ENCODE peak calls at places on chromosomes 13 and 19, in seven cellular contexts. L is breast epithelium, D is stomach, Q is HCT116, Y is transverse colon, M is suprapubic skin, S is endothelial cell of umbilical vein. W is an unnamed sample.
A peak's percentile ranks its signal among the peaks of the same experiment; 100 is the strongest.

GRCh38 chr13:85148009-85148408 is 651.2 kb downstream of the SLITRK6 start:
- DNase-seq in D (no peak), M (no peak), Q (no peak), Y (no peak), L (no peak), S (peak; percentile 2), W (no peak)

GRCh38 chr13:40442826-40443225 is 223.6 kb downstream of the FOXO1 start:
- DNase-seq in L (no peak), D (no peak), M (no peak), Q (no peak), S (no peak), Y (no peak), W (no peak)

GRCh38 chr13:40061466-40062450 is 406.3 kb downstream of the COG6 start:
- DNase-seq in Y (no peak), S (no peak), Q (no peak), L (no peak), M (no peak), D (no peak), W (no peak)

GRCh38 chr19:54114340-54114826 is 1.1 kb downstream of the TFPT start:
- DNase-seq in Y (peak; percentile 46), Q (no peak), D (peak; percentile 48), S (peak; percentile 31), L (no peak), M (no peak), W (peak; percentile 90)

GRCh38 chr19:7280940-7281666 is 13.1 kb downstream of the INSR start:
- DNase-seq in L (no peak), S (no peak), D (no peak), Y (no peak), M (no peak), Q (no peak), W (no peak)

GRCh38 chr13:67299072-67299635 is 69.0 kb upstream of the PCDH9 start:
- DNase-seq in D (no peak), L (no peak), Q (no peak), S (peak; percentile 37), M (no peak), Y (no peak), W (no peak)

GRCh38 chr13:97307544-97307881 is 85.4 kb downstream of the MBNL2 start:
- DNase-seq in Y (no peak), S (no peak), Q (no peak), D (no peak), L (no peak), M (no peak), W (no peak)

GRCh38 chr19:39701291-39701690 is 3.0 kb upstream of the LGALS14 start:
- DNase-seq in M (no peak), Y (no peak), S (no peak), L (no peak), Q (no peak), D (no peak), W (no peak)

GRCh38 chr19:8332976-8333770 is 9.9 kb downstream of the KANK3 start:
- DNase-seq in Q (no peak), L (no peak), Y (no peak), D (no peak), S (no peak), M (no peak), W (peak; percentile 62)

GRCh38 chr19:41019346-41019745 is 28.3 kb downstream of the CYP2B6 start:
- DNase-seq in Q (no peak), Y (no peak), D (no peak), L (no peak), S (no peak), M (no peak), W (no peak)

GRCh38 chr19:49437231-49437630 is 4.1 kb downstream of the SLC17A7 start:
- DNase-seq in Q (no peak), L (no peak), S (no peak), D (no peak), M (no peak), Y (no peak), W (no peak)

GRCh38 chr19:46392252-46392801 is 21.0 kb downstream of the CCDC8 start:
- DNase-seq in D (no peak), S (no peak), M (peak; percentile 59), L (no peak), Y (no peak), Q (no peak), W (peak; percentile 65)

GRCh38 chr19:18227781-18228271 is 1.6 kb upstream of the PDE4C start:
- DNase-seq in M (no peak), L (no peak), S (no peak), Q (no peak), Y (no peak), D (no peak), W (no peak)

GRCh38 chr13:33869005-33869404 is 51.1 kb downstream of the RFC3 start:
- DNase-seq in D (no peak), M (no peak), S (no peak), L (no peak), Y (no peak), Q (no peak), W (no peak)

GRCh38 chr13:40502236-40502635 is 164.2 kb downstream of the FOXO1 start:
- DNase-seq in L (no peak), S (no peak), Y (no peak), M (no peak), Q (no peak), D (no peak), W (no peak)

GRCh38 chr19:16976471-16976870 is 50.1 kb downstream of the CPAMD8 start:
- DNase-seq in M (no peak), L (no peak), Q (no peak), S (no peak), D (no peak), Y (no peak), W (peak; percentile 41)

GRCh38 chr13:79486433-79487188 is 5.7 kb downstream of the NDFIP2 start:
- DNase-seq in S (no peak), Y (no peak), D (no peak), M (no peak), L (no peak), Q (no peak), W (no peak)

GRCh38 chr19:46491975-46492682 is 3.5 kb downstream of the PNMA8B start:
- DNase-seq in D (no peak), S (no peak), L (no peak), Q (no peak), Y (no peak), M (peak; percentile 69), W (no peak)

GRCh38 chr19:42074513-42075363 is 1.2 kb upstream of the ZNF574 start:
- DNase-seq in S (no peak), Q (no peak), D (no peak), L (no peak), Y (peak; percentile 43), M (no peak), W (peak; percentile 83)

GRCh38 chr19:55005684-55006488 is 32.2 kb downstream of the GP6 start:
- DNase-seq in S (no peak), D (no peak), Y (no peak), L (no peak), M (no peak), Q (peak; percentile 98), W (no peak)

GRCh38 chr13:71355010-71355409 is 512.0 kb downstream of the DACH1 start:
- DNase-seq in M (no peak), L (no peak), D (no peak), Y (no peak), Q (no peak), S (no peak), W (no peak)
- TF ChIP-seq POLR2AphosphoS5 in M (no peak), L (no peak), D (no peak), Y (no peak), Q (no peak), S (no peak), W (no peak)

GRCh38 chr13:110697842-110698241 is 8.1 kb downstream of the CARS2 start:
- DNase-seq in M (no peak), S (no peak), Y (no peak), D (no peak), Q (no peak), L (no peak), W (peak; percentile 29)
- H3K36me3 ChIP-seq in M (peaks cover 72% of the 10 kb centered on the region), S (peaks cover 8% of the 10 kb centered on the region), Y (no peaks in the 10 kb centered on the region), D (peaks cover 93% of the 10 kb centered on the region), Q (peaks cover 30% of the 10 kb centered on the region), L (peaks cover 3% of the 10 kb centered on the region), W (peaks cover 99% of the 10 kb centered on the region)

DNA sequence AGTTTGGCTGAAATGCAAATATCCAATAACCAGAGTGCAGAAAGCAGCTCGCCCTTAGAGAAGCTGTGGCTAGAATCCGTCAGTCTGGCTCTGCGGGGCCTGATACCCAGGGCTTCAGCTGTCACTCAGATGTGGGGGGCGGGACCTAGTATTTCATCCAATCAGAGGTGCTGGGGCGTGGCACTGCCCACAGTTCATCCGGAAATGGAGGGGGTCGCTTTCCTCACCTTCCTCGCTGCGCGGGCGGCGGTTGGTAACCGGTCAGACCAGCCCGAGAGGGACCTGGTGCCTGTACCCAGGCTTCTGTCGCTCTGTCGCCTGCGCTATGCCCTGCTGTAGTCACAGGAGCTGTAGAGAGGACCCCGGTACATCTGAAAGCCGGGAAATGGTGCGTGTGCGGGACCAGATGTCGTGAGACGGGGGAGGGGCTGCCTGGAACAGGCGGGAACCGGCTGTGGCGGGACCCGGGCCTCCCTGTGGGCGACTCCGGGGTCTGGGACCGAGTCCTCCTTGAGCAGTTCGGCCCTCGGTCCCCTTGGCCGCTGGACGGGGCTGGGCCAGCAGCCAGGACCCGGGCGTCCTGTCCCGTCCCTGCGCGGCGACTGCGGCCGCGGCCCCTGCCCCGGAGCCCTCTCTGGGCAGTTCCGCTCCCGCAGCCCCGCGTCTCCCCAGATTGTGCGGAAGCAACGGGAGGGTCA is at the start of gene ZNF700:
- DNase-seq in D (peak; percentile 98), L (peak; percentile 96), Q (peak; percentile 85), Y (peak; percentile 97), S (peak; percentile 91), M (peak; percentile 97), W (peak; percentile 96)
- TF ChIP-seq POLR2AphosphoS5 in D (peak; percentile 85), L (peak; percentile 67), Q (peak; percentile 79), Y (peak; percentile 88), S (peak; percentile 58), M (no peak), W (peak; percentile 91)

GRCh38 chr13:110231348-110232047 is 75.5 kb downstream of the COL4A1 start:
- DNase-seq in M (no peak), L (no peak), D (no peak), S (no peak), Q (no peak), Y (no peak), W (no peak)

GRCh38 chr13:110232756-110233155 is 74.2 kb downstream of the COL4A1 start:
- DNase-seq in D (no peak), L (no peak), Q (no peak), Y (no peak), M (no peak), S (no peak), W (no peak)

GRCh38 chr13:110230661-110231347 is 76.2 kb downstream of the COL4A1 start:
- DNase-seq in L (no peak), M (no peak), Y (no peak), S (no peak), D (no peak), Q (no peak), W (no peak)

GRCh38 chr13:110233181-110233641 is 73.7 kb downstream of the COL4A1 start:
- DNase-seq in S (peak; percentile 93), D (no peak), L (no peak), Y (no peak), Q (no peak), M (no peak), W (no peak)

GRCh38 chr13:110232146-110232545 is 74.8 kb downstream of the COL4A1 start:
- DNase-seq in Q (no peak), M (no peak), D (no peak), S (peak; percentile 66), Y (no peak), L (no peak), W (no peak)
- H3K36me3 ChIP-seq in Q (no peaks in the 10 kb centered on the region), M (no peaks in the 10 kb centered on the region), D (no peaks in the 10 kb centered on the region), S (peaks cover 4% of the 10 kb centered on the region), Y (no peaks in the 10 kb centered on the region), L (no peaks in the 10 kb centered on the region), W (no peaks in the 10 kb centered on the region)

GRCh38 chr19:44904426-44904994 is 1.1 kb upstream of the APOE start:
- DNase-seq in Q (no peak), L (no peak), M (no peak), Y (no peak), S (no peak), D (no peak), W (no peak)
- TF ChIP-seq POLR2AphosphoS5 in Q (peak; percentile 30), L (no peak), M (no peak), Y (no peak), S (no peak), D (no peak), W (peak; percentile 36)

GRCh38 chr13:21826214-21827015 is 155.5 kb downstream of the FGF9 start:
- DNase-seq in Q (no peak), L (no peak), Y (no peak), S (no peak), D (no peak), M (no peak), W (no peak)
- H3K36me3 ChIP-seq in Q (no peaks in the 10 kb centered on the region), L (no peaks in the 10 kb centered on the region), Y (no peaks in the 10 kb centered on the region), S (no peaks in the 10 kb centered on the region), D (no peaks in the 10 kb centered on the region), M (no peaks in the 10 kb centered on the region), W (no peaks in the 10 kb centered on the region)